ENCODE peak calls at places on chromosome 16, in four cellular contexts. Y is tibial nerve, O is psoas muscle, E is heart right ventricle. P is an unnamed sample. For H3K4me1, the result is how much of the 10 kb centered on the place peaks cover.

GRCh38 chr16:11255737-11256656 is at the start of gene SOCS1:
- DNase-seq in E (peak), Y (peak), O (peak), P (no peak)

GRCh38 chr16:74695450-74696422 is 4.9 kb downstream of the MLKL start:
- DNase-seq in E (peak), Y (peak), O (peak), P (no peak)

GRCh38 chr16:12651765-12652531 is 151.7 kb downstream of the CPPED1 start:
- DNase-seq in E (no peak), O (no peak), Y (no peak), P (no peak)

GRCh38 chr16:65934443-65934842 is 432.0 kb upstream of the CDH5 start:
- DNase-seq in O (no peak), Y (no peak), E (no peak), P (no peak)

GRCh38 chr16:56332464-56333079 is 92.8 kb downstream of the AMFR start:
- DNase-seq in Y (peak), O (peak), E (peak), P (no peak)

GRCh38 chr16:52545157-52545543 is 1.8 kb downstream of the TOX3 start:
- DNase-seq in Y (no peak), O (no peak), E (no peak), P (no peak)

GRCh38 chr16:13921328-13921727 is 1.4 kb downstream of the ERCC4 start:
- DNase-seq in Y (no peak), O (no peak), E (no peak), P (no peak)

GRCh38 chr16:68985855-68986254 is 119.6 kb upstream of the HAS3 start:
- DNase-seq in O (no peak), Y (no peak), E (no peak), P (peak)

GRCh38 chr16:3129137-3130131 is 5.4 kb upstream of the ZNF213 start:
- DNase-seq in Y (peak), O (peak), E (peak), P (peak)

GRCh38 chr16:86515420-86515779 is 5.1 kb downstream of the FOXF1 start:
- DNase-seq in E (no peak), Y (no peak), O (peak), P (no peak)

GRCh38 chr16:48317614-48318013 is 67.6 kb downstream of the SIAH1 start:
- DNase-seq in Y (no peak), E (no peak), O (no peak), P (peak)

GRCh38 chr16:22734313-22734869 is 79.6 kb upstream of the HS3ST2 start:
- DNase-seq in O (no peak), Y (no peak), E (no peak), P (no peak)

GRCh38 chr16:10683160-10683559 is 11.6 kb downstream of the TEKT5 start:
- DNase-seq in E (no peak), Y (no peak), O (no peak), P (no peak)

GRCh38 chr16:12496866-12497265 is 306.8 kb downstream of the CPPED1 start:
- DNase-seq in E (no peak), O (no peak), Y (no peak), P (no peak)

GRCh38 chr16:10835281-10835931 is 16.8 kb upstream of the TVP23A start:
- DNase-seq in O (no peak), Y (no peak), E (no peak), P (no peak)

GRCh38 chr16:57736419-57737281 is 1.1 kb downstream of the KATNB1 start:
- DNase-seq in E (no peak), O (no peak), Y (no peak), P (peak)

GRCh38 chr16:63938661-63939060 is 1183.2 kb downstream of the CDH11 start:
- DNase-seq in E (no peak), Y (no peak), O (no peak), P (no peak)

GRCh38 chr16:64627288-64627687 is 494.6 kb downstream of the CDH11 start:
- DNase-seq in E (no peak), O (no peak), Y (no peak), P (no peak)

GRCh38 chr16:52912565-52913173 is 140.0 kb downstream of the CHD9NB start:
- DNase-seq in Y (peak), E (peak), O (peak), P (peak)

GRCh38 chr16:10523025-10523424 is 57.4 kb downstream of the EMP2 start:
- DNase-seq in O (no peak), E (no peak), Y (no peak), P (no peak)

GRCh38 chr16:26672206-26672605 is 394.5 kb upstream of the C16orf82 start:
- DNase-seq in E (no peak), Y (no peak), O (no peak), P (no peak)

GRCh38 chr16:57781741-57782606 is 20.3 kb downstream of the KIFC3 start:
- DNase-seq in Y (no peak), E (no peak), O (no peak), P (no peak)

GRCh38 chr16:87607223-87607622 is 4.9 kb downstream of the JPH3 start:
- DNase-seq in O (no peak), E (no peak), Y (no peak), P (no peak)

GRCh38 chr16:87610026-87610425 is 7.7 kb downstream of the JPH3 start:
- DNase-seq in E (no peak), Y (no peak), O (no peak), P (no peak)

GRCh38 chr16:87611456-87611855 is 9.1 kb downstream of the JPH3 start:
- DNase-seq in O (no peak), Y (no peak), E (no peak), P (no peak)

GRCh38 chr16:87607871-87608270 is 5.6 kb downstream of the JPH3 start:
- DNase-seq in E (no peak), Y (no peak), O (no peak), P (no peak)

GRCh38 chr16:87608400-87608985 is 6.2 kb downstream of the JPH3 start:
- DNase-seq in E (peak), O (peak), Y (peak), P (no peak)
- TF ChIP-seq CTCF in E (no peak), O (no peak), Y (no peak), P (no peak)

GRCh38 chr16:8568231-8568617 is 22.1 kb downstream of the TMEM114 start:
- DNase-seq in E (no peak), O (no peak), Y (no peak), P (no peak)

GRCh38 chr16:8567355-8568230 is 22.7 kb downstream of the TMEM114 start:
- DNase-seq in Y (peak), O (peak), E (peak), P (peak)

GRCh38 chr16:8561496-8561895 is 28.8 kb downstream of the TMEM114 start:
- DNase-seq in E (no peak), Y (no peak), O (no peak), P (no peak)

GRCh38 chr16:8565498-8565897 is 24.8 kb downstream of the TMEM114 start:
- DNase-seq in O (no peak), E (no peak), Y (no peak), P (no peak)

DNA sequence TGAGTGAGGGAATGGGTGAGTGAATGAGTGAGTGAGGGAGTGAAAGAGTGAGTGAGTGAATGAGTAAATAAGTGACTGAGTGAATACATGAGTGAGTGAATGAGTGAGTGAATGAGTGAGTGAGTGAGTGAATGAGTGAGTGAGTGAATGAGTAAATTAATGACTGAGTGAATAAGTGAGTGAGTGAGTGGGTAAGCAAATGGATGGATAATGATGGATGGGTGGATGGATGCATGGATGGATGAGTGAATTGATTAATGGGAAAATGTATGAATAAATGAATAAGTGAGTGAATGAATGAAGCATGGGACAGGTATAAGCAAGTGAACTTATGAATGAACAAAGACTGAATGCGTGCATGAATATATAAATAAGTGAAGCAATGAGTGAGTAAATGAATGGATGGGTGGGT is 25.4 kb downstream of the TMEM114 start:
- DNase-seq in Y (no peak), O (no peak), E (no peak), P (no peak)
- H3K4me1 ChIP-seq in Y (under half), O (under half), E (under half), P (under half)

DNA sequence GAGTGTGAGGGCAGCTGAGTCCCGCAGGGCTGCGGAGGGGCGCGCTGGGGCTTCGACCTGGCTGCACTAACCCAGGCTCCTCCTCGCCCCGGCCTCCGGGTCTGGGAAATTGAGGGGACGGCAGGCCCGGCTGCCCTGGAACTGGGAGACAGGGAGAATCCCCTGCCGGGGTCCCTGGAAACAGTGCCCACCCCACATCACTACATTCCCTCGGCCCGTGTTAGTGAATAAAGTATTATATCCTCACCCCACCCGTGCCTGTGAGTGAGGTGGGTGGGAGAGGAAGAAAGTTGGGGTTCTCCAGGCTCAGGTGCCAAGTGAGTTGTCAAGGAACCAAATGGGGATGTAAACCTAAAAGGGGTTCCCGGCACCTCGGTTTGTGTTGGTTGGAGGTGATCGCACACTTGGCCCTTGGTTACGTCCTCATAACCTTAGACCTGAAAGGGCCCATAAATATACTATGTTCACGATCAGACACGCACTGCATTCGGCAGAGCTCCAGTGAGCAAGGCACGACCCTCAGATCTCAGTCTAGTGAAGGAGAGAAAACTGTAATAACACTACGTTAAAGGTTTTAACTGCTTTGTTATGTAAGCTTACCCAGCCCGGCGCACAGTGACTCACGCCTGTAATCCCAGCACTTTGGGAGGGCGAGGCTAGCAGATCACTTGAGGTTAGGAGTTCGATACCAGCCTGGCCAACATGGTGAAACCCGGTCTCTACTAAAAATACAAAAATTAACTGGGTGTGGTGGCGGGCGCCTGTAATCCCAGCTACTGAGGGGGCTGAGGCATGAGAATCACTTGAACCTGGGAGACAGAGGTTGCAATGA is 11.2 kb downstream of the ZNF771 start:
- DNase-seq in Y (no peak), E (no peak), O (no peak), P (no peak)
- TF ChIP-seq CTCF in Y (no peak), E (peak), O (no peak), P (no peak)

DNA sequence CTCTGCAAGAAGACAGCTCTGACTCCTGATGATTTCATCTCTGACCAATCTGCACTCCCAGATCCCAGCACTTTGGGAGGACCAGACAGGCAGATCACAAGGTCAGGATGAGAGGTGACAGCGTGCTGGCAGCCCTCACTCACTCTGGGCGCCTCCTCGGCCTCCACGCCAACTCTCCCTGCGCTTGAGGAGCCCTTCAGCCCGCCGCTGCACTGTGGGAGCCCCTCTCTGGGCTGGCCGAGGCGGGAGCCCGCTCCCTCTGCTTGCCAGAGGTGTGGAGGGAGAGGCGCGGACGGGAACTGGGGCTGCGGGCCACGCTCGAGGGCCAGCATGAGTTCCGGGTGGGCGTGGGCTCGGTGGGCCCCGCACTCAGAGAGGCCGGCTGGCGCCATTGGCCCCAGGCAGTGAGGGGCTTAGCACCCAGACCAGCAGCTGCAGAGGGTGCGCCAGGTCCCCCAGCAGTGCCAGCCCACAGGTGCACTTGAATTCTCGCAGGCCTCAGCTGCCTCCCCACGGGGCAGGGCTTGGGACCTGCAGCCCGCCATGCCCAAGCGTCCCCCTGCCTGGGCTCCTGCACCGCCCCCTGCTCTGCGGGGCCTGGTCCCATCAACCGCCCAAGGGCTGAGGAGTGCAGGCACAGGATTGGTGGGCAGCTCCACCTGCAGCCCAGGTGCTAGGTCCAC is 2.4 kb upstream of the C16orf54 start:
- DNase-seq in E (no peak), Y (no peak), O (no peak), P (no peak)
- H3K4me1 ChIP-seq in E (under half), Y (under half), O (under half), P (under half)

GRCh38 chr16:70252355-70252988 is 732 bp upstream of the EXOSC6 start:
- DNase-seq in O (peak), E (no peak), Y (no peak), P (no peak)
- TF ChIP-seq CTCF in O (no peak), E (no peak), Y (peak), P (peak)

DNA sequence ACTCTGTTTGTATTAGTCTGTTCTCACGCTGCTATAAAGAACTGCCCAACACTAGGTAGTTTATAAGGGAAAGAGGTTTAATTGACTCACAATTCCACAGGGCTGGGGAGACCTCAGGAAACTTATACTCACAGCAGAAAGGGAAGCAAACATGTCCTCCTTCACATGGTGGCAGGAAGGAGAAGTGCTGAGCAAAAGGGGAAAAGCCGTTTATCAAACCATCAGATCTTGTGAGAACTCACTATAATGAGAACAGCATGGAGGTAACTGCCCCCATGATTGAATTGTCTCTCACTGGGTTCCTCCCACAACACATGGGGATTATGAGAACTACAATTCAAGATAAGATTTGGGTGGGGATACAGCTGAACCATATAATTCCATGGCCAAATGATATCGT is 30.9 kb downstream of the ABCC1 start:
- DNase-seq in E (no peak), O (no peak), Y (no peak), P (no peak)
- H3K4me1 ChIP-seq in E (under half), O (under half), Y (under half), P (under half)

GRCh38 chr16:27690604-27691003 is 140.7 kb downstream of the KATNIP start:
- DNase-seq in E (no peak), Y (no peak), O (no peak), P (peak)
- TF ChIP-seq CTCF in E (peak), Y (peak), O (peak), P (peak)

DNA sequence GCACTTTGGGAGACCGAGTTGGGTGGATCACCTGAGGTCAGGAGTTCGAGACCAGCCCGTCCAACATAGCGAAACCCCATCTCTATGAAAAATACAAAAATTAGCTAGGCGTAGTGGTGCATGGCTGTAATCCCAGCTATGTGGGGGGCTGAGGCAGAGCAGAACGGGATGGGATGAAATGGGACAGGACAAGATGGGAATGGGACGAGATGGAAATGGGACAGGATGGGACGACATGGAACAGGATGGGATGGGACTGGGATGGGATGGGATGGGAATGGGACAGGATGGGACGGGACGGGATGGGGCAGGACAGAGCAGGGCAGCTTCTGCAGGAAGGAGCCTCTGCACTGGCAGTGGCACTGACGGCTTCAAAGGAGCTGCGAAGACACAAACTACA is 106.1 kb downstream of the ANKRD11 start:
- DNase-seq in E (no peak), O (peak), Y (no peak), P (no peak)
- H3K4me1 ChIP-seq in E (half or more), O (half or more), Y (half or more), P (under half)

DNA sequence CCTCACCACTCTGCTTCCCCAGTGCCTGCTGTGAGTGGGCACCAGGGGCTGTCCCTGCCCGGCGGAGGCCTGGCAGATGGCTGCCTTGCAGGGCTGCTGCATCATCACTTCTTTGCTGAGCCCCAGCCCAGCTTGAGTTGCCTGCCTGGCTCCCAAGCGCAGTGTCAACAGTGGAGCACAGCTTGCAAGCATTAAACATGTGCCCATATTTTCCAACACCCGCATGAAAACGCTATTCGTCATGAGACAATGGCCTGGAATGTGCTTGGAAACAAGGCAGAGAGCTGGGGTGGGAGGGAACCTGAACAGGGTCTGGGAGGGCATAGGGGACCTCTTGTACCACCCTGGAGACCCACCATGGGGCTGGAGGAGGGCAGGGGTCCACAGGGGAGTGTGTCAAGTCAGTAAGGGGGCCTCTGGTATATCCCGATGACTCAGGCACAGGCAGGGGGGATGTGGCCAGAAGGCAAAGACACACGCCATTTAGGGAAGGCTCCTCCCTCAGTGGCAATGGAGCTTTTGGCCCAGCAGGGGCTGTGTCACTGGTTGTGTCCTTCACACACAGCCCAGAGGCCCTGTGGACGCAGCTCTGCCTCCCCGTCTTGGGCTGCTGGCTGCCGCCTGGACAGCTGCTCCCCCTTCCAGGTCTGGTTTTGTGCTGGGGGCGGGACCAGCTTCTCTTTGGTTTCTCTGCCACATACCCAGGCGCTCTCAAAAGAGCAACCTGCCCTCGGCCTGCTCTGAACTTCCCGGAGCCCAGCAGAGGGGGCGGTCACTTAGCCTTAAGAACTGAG is 17.4 kb upstream of the MTSS2 start:
- DNase-seq in Y (no peak), O (peak), E (peak), P (no peak)
- TF ChIP-seq CTCF in Y (peak), O (peak), E (peak), P (peak)

GRCh38 chr16:726438-727290 is at the start of the genes CCDC78 and HAGHL:
- DNase-seq in O (no peak), Y (no peak), E (peak), P (no peak)

GRCh38 chr16:725041-725376 is 1.2 kb downstream of the CCDC78 start:
- DNase-seq in E (no peak), O (no peak), Y (no peak), P (no peak)

GRCh38 chr16:725463-726187 is 618 bp downstream of the CCDC78 start:
- DNase-seq in Y (no peak), O (no peak), E (no peak), P (no peak)

GRCh38 chr16:727291-727977 is 528 bp downstream of the HAGHL start:
- DNase-seq in Y (no peak), E (no peak), O (no peak), P (no peak)

GRCh38 chr16:726188-726437 is 130 bp downstream of the CCDC78 start:
- DNase-seq in Y (no peak), O (no peak), E (no peak), P (no peak)
- H3K4me1 ChIP-seq in Y (under half), O (under half), E (under half), P (under half)

P was measured in foreskin keratinocyte.